ENCODE peak calls at places on chromosome 22, in four cellular contexts. T, C, P and Q are unnamed samples.

GRCh38 chr22:36463783-36464184 is 17.7 kb downstream of the TXN2 start:
- DNase-seq in T (no peak), C (no peak), P (no peak), Q (no peak)

GRCh38 chr22:31090217-31091085 is 9.3 kb downstream of the SMTN start:
- DNase-seq in T (no peak), C (no peak), P (no peak), Q (no peak)

GRCh38 chr22:20979243-20979809 is 2.8 kb upstream of the LZTR1 start:
- DNase-seq in T (no peak), C (peak), P (peak), Q (peak)

GRCh38 chr22:26367402-26368245 is 61.4 kb upstream of the ASPHD2 start:
- DNase-seq in T (peak), C (peak), P (peak), Q (peak)

GRCh38 chr22:33126881-33127280 is 68.7 kb upstream of the SYN3 start:
- DNase-seq in T (peak), C (no peak), P (no peak), Q (no peak)

GRCh38 chr22:37630839-37631435 is 8.5 kb upstream of the SH3BP1 start:
- DNase-seq in T (no peak), C (no peak), P (no peak), Q (no peak)

GRCh38 chr22:47574551-47574950 is 812.1 kb downstream of the TBC1D22A start:
- DNase-seq in T (no peak), C (no peak), P (no peak), Q (no peak)

GRCh38 chr22:40423246-40423753 is 52.9 kb downstream of the SGSM3 start:
- DNase-seq in T (no peak), C (no peak), P (no peak), Q (no peak)

GRCh38 chr22:48500481-48501230 is 1327.0 kb downstream of the BRD1 start:
- DNase-seq in T (no peak), C (no peak), P (no peak), Q (no peak)

GRCh38 chr22:19244600-19245352 is 46.7 kb downstream of the CLTCL1 start:
- DNase-seq in T (no peak), C (no peak), P (no peak), Q (no peak)

GRCh38 chr22:23498811-23499798 is 81.0 kb downstream of the IGLL1 start:
- DNase-seq in T (no peak), C (no peak), P (no peak), Q (no peak)

GRCh38 chr22:41636467-41636866 is 15.4 kb downstream of the XRCC6 start:
- DNase-seq in T (no peak), C (no peak), P (no peak), Q (no peak)

GRCh38 chr22:19762315-19763140 is 1.9 kb downstream of the TBX1 start:
- DNase-seq in T (no peak), C (no peak), P (no peak), Q (no peak)

GRCh38 chr22:29202231-29203192 is 3.2 kb upstream of the EMID1 start:
- DNase-seq in T (no peak), C (peak), P (peak), Q (no peak)

GRCh38 chr22:41905411-41906202 is 9.3 kb downstream of the SHISA8 start:
- DNase-seq in T (no peak), C (no peak), P (no peak), Q (no peak)

GRCh38 chr22:49928571-49929552 is 10.4 kb downstream of the CRELD2 start:
- DNase-seq in T (no peak), C (no peak), P (no peak), Q (no peak)

GRCh38 chr22:24492391-24492790 is 2.7 kb upstream of the UPB1 start:
- DNase-seq in T (no peak), C (no peak), P (no peak), Q (no peak)

GRCh38 chr22:38697055-38697980 is 3.4 kb downstream of the JOSD1 start:
- DNase-seq in T (no peak), C (no peak), P (no peak), Q (no peak)

GRCh38 chr22:20904008-20904979 is 12.9 kb upstream of the CRKL start:
- DNase-seq in T (no peak), C (no peak), P (no peak), Q (no peak)

GRCh38 chr22:50305658-50306566 is 1.5 kb downstream of the PLXNB2 start:
- DNase-seq in T (peak), C (no peak), P (no peak), Q (no peak)

GRCh38 chr22:42432020-42432596 is at the start of gene NFAM1:
- DNase-seq in T (no peak), C (no peak), P (no peak), Q (no peak)

GRCh38 chr22:37485006-37485713 is 1.0 kb downstream of the MFNG start:
- DNase-seq in T (no peak), C (peak), P (peak), Q (peak)

GRCh38 chr22:36197065-36197440 is 4.6 kb downstream of the APOL4 start:
- DNase-seq in T (no peak), C (no peak), P (no peak), Q (no peak)

GRCh38 chr22:39723899-39724351 is 153.4 kb downstream of the CACNA1I start:
- DNase-seq in T (no peak), C (no peak), P (no peak), Q (no peak)

GRCh38 chr22:36323182-36323854 is 64.4 kb downstream of the MYH9 start:
- DNase-seq in T (no peak), C (no peak), P (no peak), Q (no peak)

GRCh38 chr22:23437779-23438178 is 142.3 kb downstream of the IGLL1 start:
- DNase-seq in T (no peak), C (no peak), P (no peak), Q (no peak)

GRCh38 chr22:47686594-47687363 is 924.3 kb downstream of the TBC1D22A start:
- DNase-seq in T (no peak), C (no peak), P (no peak), Q (no peak)

GRCh38 chr22:40387758-40388157 is 17.4 kb downstream of the SGSM3 start:
- DNase-seq in T (no peak), C (no peak), P (no peak), Q (no peak)

GRCh38 chr22:20585640-20586402 is 78.4 kb downstream of the MED15 start:
- DNase-seq in T (no peak), C (no peak), P (no peak), Q (no peak)

GRCh38 chr22:31341386-31342088 is 4.6 kb downstream of the PATZ1 start:
- DNase-seq in T (no peak), C (no peak), P (no peak), Q (no peak)

GRCh38 chr22:27504360-27504759 is 297.2 kb downstream of the MN1 start:
- DNase-seq in T (no peak), C (no peak), P (no peak), Q (no peak)

GRCh38 chr22:30774566-30774965 is 79.9 kb downstream of the OSBP2 start:
- DNase-seq in T (no peak), C (no peak), P (no peak), Q (no peak)

GRCh38 chr22:36406139-36406538 is 18.4 kb upstream of the MYH9 start:
- DNase-seq in T (no peak), C (no peak), P (no peak), Q (no peak)

GRCh38 chr22:39152024-39152510 is 413 bp downstream of the CBX7 start:
- DNase-seq in T (no peak), C (no peak), P (no peak), Q (no peak)

GRCh38 chr22:42848941-42849340 is 8.1 kb downstream of the ARFGAP3 start:
- DNase-seq in T (no peak), C (no peak), P (no peak), Q (no peak)

GRCh38 chr22:50049299-50050195 is 8.6 kb downstream of the TTLL8 start:
- DNase-seq in T (no peak), C (no peak), P (no peak), Q (no peak)